ENCODE peak calls at places on chromosomes 11 and 22, in four cellular contexts. T is heart left ventricle; Z is CD4-positive, alpha-beta memory T cell; M is substantia nigra. U is an unnamed sample.

GRCh38 chr11:57224537-57224936 is 12.5 kb downstream of the APLNR start:
- DNase-seq in T (no peak), Z (no peak), M (no peak), U (no peak)

GRCh38 chr11:123942413-123942812 is 1.2 kb downstream of the OR6T1 start:
- DNase-seq in T (no peak), Z (no peak), M (no peak), U (no peak)

GRCh38 chr22:24550902-24551229 is 4.1 kb downstream of the GUCD1 start:
- DNase-seq in T (no peak), Z (no peak), M (no peak), U (no peak)

GRCh38 chr22:29623553-29624169 is 20.2 kb downstream of the NF2 start:
- DNase-seq in T (no peak), Z (no peak), M (no peak), U (no peak)

GRCh38 chr11:57249384-57250319 is 12.6 kb upstream of the APLNR start:
- DNase-seq in T (peak; percentile 67), Z (peak; percentile 17), M (peak; percentile 59), U (peak; percentile 65)

GRCh38 chr11:114776956-114777355 is 98.6 kb downstream of the NXPE2 start:
- DNase-seq in T (no peak), Z (no peak), M (no peak), U (no peak)

GRCh38 chr22:48855593-48856307 is 971.9 kb downstream of the BRD1 start:
- DNase-seq in T (no peak), Z (no peak), M (no peak), U (peak; percentile 24)

GRCh38 chr11:62538470-62539237 is 8.0 kb downstream of the AHNAK start:
- DNase-seq in T (no peak), Z (no peak), M (no peak), U (no peak)

GRCh38 chr11:16512163-16512562 is 155.8 kb upstream of the SOX6 start:
- DNase-seq in T (no peak), Z (no peak), M (no peak), U (no peak)

GRCh38 chr11:1303196-1303821 is 6.1 kb downstream of the TOLLIP start:
- DNase-seq in T (no peak), Z (no peak), M (peak; percentile 57), U (peak; percentile 71)

GRCh38 chr11:70942593-70942992 is 309.8 kb downstream of the SHANK2 start:
- DNase-seq in T (no peak), Z (no peak), M (no peak), U (no peak)

GRCh38 chr22:48702573-48703264 is 1125.0 kb downstream of the BRD1 start:
- DNase-seq in T (peak; percentile 22), Z (no peak), M (peak; percentile 84), U (peak; percentile 59)

GRCh38 chr11:6799402-6799801 is at the start of gene OR6A2:
- DNase-seq in T (no peak), Z (no peak), M (no peak), U (no peak)

GRCh38 chr11:1553808-1554594 is 18.1 kb downstream of the DUSP8 start:
- DNase-seq in T (peak; percentile 23), Z (no peak), M (no peak), U (peak; percentile 27)

GRCh38 chr22:44380716-44381500 is 68.2 kb upstream of the SHISAL1 start:
- DNase-seq in T (no peak), Z (no peak), M (no peak), U (peak; percentile 39)

GRCh38 chr11:60528934-60529333 is 13.7 kb downstream of the MS4A13 start:
- DNase-seq in T (no peak), Z (no peak), M (no peak), U (no peak)

GRCh38 chr11:4606231-4607015 is 1.6 kb downstream of the TRIM68 start:
- DNase-seq in T (no peak), Z (no peak), M (no peak), U (no peak)

GRCh38 chr22:30694171-30694637 is 470 bp upstream of the OSBP2 start:
- DNase-seq in T (peak; percentile 45), Z (peak; percentile 50), M (peak; percentile 74), U (peak; percentile 80)

GRCh38 chr11:85682330-85683305 is 3.4 kb downstream of the CCDC89 start:
- DNase-seq in T (peak; percentile 85), Z (peak; percentile 46), M (peak; percentile 73), U (peak; percentile 71)

GRCh38 chr22:49993649-49994360 is 18.8 kb downstream of the IL17REL start:
- DNase-seq in T (no peak), Z (no peak), M (no peak), U (peak; percentile 45)

GRCh38 chr22:37892566-37893338 is 13.3 kb upstream of the MICALL1 start:
- DNase-seq in T (peak; percentile 87), Z (no peak), M (peak; percentile 91), U (peak; percentile 40)

GRCh38 chr11:130180491-130180890 is 20.9 kb downstream of the ST14 start:
- DNase-seq in T (no peak), Z (no peak), M (no peak), U (no peak)

GRCh38 chr11:13119361-13119760 is 110.2 kb downstream of the RASSF10 start:
- DNase-seq in T (no peak), Z (no peak), M (no peak), U (no peak)

GRCh38 chr22:46842606-46843005 is 80.2 kb downstream of the TBC1D22A start:
- DNase-seq in T (no peak), Z (no peak), M (no peak), U (no peak)

GRCh38 chr11:77474509-77475070 is 696 bp upstream of the PAK1 start:
- DNase-seq in T (no peak), Z (no peak), M (no peak), U (no peak)

GRCh38 chr11:20647976-20648565 is 21.3 kb upstream of the NELL1 start:
- DNase-seq in T (no peak), Z (peak; percentile 36), M (no peak), U (no peak)

GRCh38 chr11:74037309-74037708 is 28.4 kb upstream of the UCP3 start:
- DNase-seq in T (no peak), Z (no peak), M (no peak), U (no peak)

GRCh38 chr11:20671856-20672546 is 2.6 kb downstream of the NELL1 start:
- DNase-seq in T (no peak), Z (no peak), M (no peak), U (no peak)

GRCh38 chr11:30697032-30697431 is 110.9 kb upstream of the MPPED2 start:
- DNase-seq in T (no peak), Z (no peak), M (no peak), U (no peak)

GRCh38 chr11:126839496-126839895 is 161.1 kb downstream of the KIRREL3 start:
- DNase-seq in T (no peak), Z (no peak), M (peak; percentile 15), U (no peak)

GRCh38 chr22:49204599-49205214 is 623.0 kb downstream of the BRD1 start:
- DNase-seq in T (no peak), Z (no peak), M (no peak), U (peak; percentile 8)

GRCh38 chr11:8006349-8006977 is 19.3 kb downstream of the EIF3F start:
- DNase-seq in T (peak; percentile 44), Z (peak; percentile 60), M (peak; percentile 52), U (peak; percentile 67)

GRCh38 chr11:61345170-61345610 is 12.2 kb downstream of the TKFC start:
- DNase-seq in T (peak; percentile 18), Z (no peak), M (no peak), U (no peak)

GRCh38 chr11:112582366-112582765 is 321.7 kb upstream of the PLET1 start:
- DNase-seq in T (no peak), Z (no peak), M (no peak), U (no peak)

GRCh38 chr11:35159111-35159510 is 20.1 kb downstream of the CD44 start:
- DNase-seq in T (no peak), Z (no peak), M (no peak), U (no peak)

GRCh38 chr11:35158371-35159081 is 19.6 kb downstream of the CD44 start:
- DNase-seq in T (peak; percentile 39), Z (no peak), M (no peak), U (no peak)

GRCh38 chr11:35162795-35163194 is 23.8 kb downstream of the CD44 start:
- DNase-seq in T (no peak), Z (no peak), M (no peak), U (no peak)

GRCh38 chr11:35160902-35161585 is 22.1 kb downstream of the CD44 start:
- DNase-seq in T (no peak), Z (no peak), M (no peak), U (no peak)

GRCh38 chr11:35160248-35160820 is 21.4 kb downstream of the CD44 start:
- DNase-seq in T (no peak), Z (peak; percentile 54), M (no peak), U (no peak)
- H3K27ac ChIP-seq in T (no peak overlapping the region), Z (peak overlapping the region; percentile 96), M (no peak overlapping the region), U (no peak overlapping the region)

DNA sequence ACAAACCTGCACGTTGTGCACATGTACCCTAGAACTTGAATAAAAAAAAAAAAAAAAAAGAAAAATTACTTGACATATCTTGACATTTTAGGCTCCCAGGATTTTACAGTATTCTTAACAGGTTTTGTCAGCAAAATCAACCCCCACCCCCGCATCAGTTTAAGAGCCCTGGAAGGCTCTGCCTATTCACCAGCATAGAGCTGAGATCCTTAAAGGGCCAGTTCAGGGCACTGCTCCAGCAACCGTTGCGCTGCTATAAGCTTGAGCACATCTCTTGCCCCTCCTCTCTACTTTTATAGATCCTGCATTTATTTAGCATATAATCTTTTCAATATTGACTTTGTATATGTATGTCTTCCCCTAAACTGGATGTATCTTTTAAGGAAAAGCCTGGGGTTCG is 697 bp upstream of the PAFAH1B2 start:
- DNase-seq in T (peak; percentile 69), Z (no peak), M (peak; percentile 19), U (no peak)
- H3K27ac ChIP-seq in T (peak overlapping the region; percentile 97), Z (peak overlapping the region; percentile 70), M (peak overlapping the region; percentile 93), U (peak overlapping the region; percentile 84)

GRCh38 chr11:72725731-72726042 is 26.5 kb downstream of the ARAP1 start:
- DNase-seq in T (no peak), Z (no peak), M (no peak), U (no peak)
- H3K27ac ChIP-seq in T (no peak overlapping the region), Z (peak overlapping the region; percentile 4), M (peak overlapping the region; percentile 74), U (no peak overlapping the region)

DNA sequence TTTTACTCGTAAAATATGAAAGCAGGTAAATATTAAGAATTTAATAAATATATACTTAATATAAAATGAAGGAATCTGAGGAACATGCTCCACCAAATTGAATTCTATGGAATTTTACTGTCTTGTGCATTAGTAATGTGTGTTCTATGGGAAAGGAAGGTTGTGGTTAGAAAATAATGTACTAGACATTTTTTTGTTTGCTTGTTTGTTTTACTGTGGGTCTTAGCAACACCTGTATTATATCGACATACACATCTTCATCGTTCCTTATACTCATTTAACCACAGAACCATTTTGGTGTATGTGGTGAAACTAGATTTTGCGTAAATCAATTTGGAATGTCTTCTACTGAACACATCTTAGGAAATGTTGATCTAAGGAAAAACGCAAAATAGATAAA is 114.1 kb upstream of the MTMR2 start:
- DNase-seq in T (no peak), Z (no peak), M (no peak), U (no peak)
- H3K27ac ChIP-seq in T (no peak overlapping the region), Z (no peak overlapping the region), M (no peak overlapping the region), U (no peak overlapping the region)

U was measured in right lobe of liver.